ENCODE peak calls at places on chromosomes 1 and 21, in eight cellular contexts. One of them, this sample, is unnamed.

GRCh38 chr1:181089017-181089776 is 697 bp downstream of the IER5 start:
- DNase-seq in kidney: peak; percentile 84
- DNase-seq in body of pancreas: peak; percentile 41
- DNase-seq in SK-N-SH: peak; percentile 73
- DNase-seq in neural crest cell: peak; percentile 40
- DNase-seq in CD4-positive, alpha-beta T cell: peak; percentile 25
- DNase-seq in astrocyte of the spinal cord: peak; percentile 53
- DNase-seq in AG04449: no peak
- DNase-seq in this sample: no peak

GRCh38 chr1:37477198-37477931 is 3.0 kb downstream of the ZC3H12A start:
- DNase-seq in kidney: peak; percentile 93
- DNase-seq in body of pancreas: peak; percentile 80
- DNase-seq in SK-N-SH: peak; percentile 71
- DNase-seq in neural crest cell: no peak
- DNase-seq in CD4-positive, alpha-beta T cell: peak; percentile 62
- DNase-seq in astrocyte of the spinal cord: peak; percentile 50
- DNase-seq in AG04449: no peak
- DNase-seq in this sample: no peak

GRCh38 chr1:111825217-111825616 is 69.5 kb downstream of the DDX20 start:
- DNase-seq in kidney: no peak
- DNase-seq in body of pancreas: no peak
- DNase-seq in SK-N-SH: no peak
- DNase-seq in neural crest cell: no peak
- DNase-seq in CD4-positive, alpha-beta T cell: no peak
- DNase-seq in astrocyte of the spinal cord: no peak
- DNase-seq in AG04449: no peak
- DNase-seq in this sample: no peak

GRCh38 chr1:187336769-187337168 is 508.0 kb downstream of the PLA2G4A start:
- DNase-seq in kidney: no peak
- DNase-seq in body of pancreas: no peak
- DNase-seq in SK-N-SH: no peak
- DNase-seq in neural crest cell: no peak
- DNase-seq in CD4-positive, alpha-beta T cell: no peak
- DNase-seq in astrocyte of the spinal cord: no peak
- DNase-seq in AG04449: no peak
- DNase-seq in this sample: no peak

GRCh38 chr1:84971957-84972356 is 25.0 kb downstream of the MCOLN2 start:
- DNase-seq in kidney: no peak
- DNase-seq in body of pancreas: no peak
- DNase-seq in SK-N-SH: no peak
- DNase-seq in neural crest cell: no peak
- DNase-seq in CD4-positive, alpha-beta T cell: no peak
- DNase-seq in astrocyte of the spinal cord: no peak
- DNase-seq in AG04449: no peak
- DNase-seq in this sample: no peak

GRCh38 chr1:222852326-222852725 is 37.5 kb downstream of the DISP1 start:
- DNase-seq in kidney: no peak
- DNase-seq in body of pancreas: no peak
- DNase-seq in SK-N-SH: no peak
- DNase-seq in neural crest cell: no peak
- DNase-seq in CD4-positive, alpha-beta T cell: no peak
- DNase-seq in astrocyte of the spinal cord: no peak
- DNase-seq in AG04449: no peak
- DNase-seq in this sample: no peak

GRCh38 chr1:54837002-54837853 is 36.1 kb upstream of the TTC22 start:
- DNase-seq in kidney: no peak
- DNase-seq in body of pancreas: no peak
- DNase-seq in SK-N-SH: no peak
- DNase-seq in neural crest cell: no peak
- DNase-seq in CD4-positive, alpha-beta T cell: no peak
- DNase-seq in astrocyte of the spinal cord: no peak
- DNase-seq in AG04449: no peak
- DNase-seq in this sample: no peak

GRCh38 chr1:175191654-175192053 is 922 bp downstream of the KIAA0040 start:
- DNase-seq in kidney: no peak
- DNase-seq in body of pancreas: no peak
- DNase-seq in SK-N-SH: no peak
- DNase-seq in neural crest cell: no peak
- DNase-seq in CD4-positive, alpha-beta T cell: no peak
- DNase-seq in astrocyte of the spinal cord: no peak
- DNase-seq in AG04449: no peak
- DNase-seq in this sample: no peak

GRCh38 chr1:84869750-84870149 is 23.3 kb downstream of the LPAR3 start:
- DNase-seq in kidney: no peak
- DNase-seq in body of pancreas: no peak
- DNase-seq in SK-N-SH: no peak
- DNase-seq in neural crest cell: no peak
- DNase-seq in CD4-positive, alpha-beta T cell: no peak
- DNase-seq in astrocyte of the spinal cord: no peak
- DNase-seq in AG04449: no peak
- DNase-seq in this sample: no peak

GRCh38 chr1:191065771-191066170 is 588.1 kb upstream of the BRINP3 start:
- DNase-seq in kidney: no peak
- DNase-seq in body of pancreas: no peak
- DNase-seq in SK-N-SH: no peak
- DNase-seq in neural crest cell: no peak
- DNase-seq in CD4-positive, alpha-beta T cell: no peak
- DNase-seq in astrocyte of the spinal cord: no peak
- DNase-seq in AG04449: no peak
- DNase-seq in this sample: no peak

GRCh38 chr1:216190438-216190837 is 232.8 kb downstream of the USH2A start:
- DNase-seq in kidney: no peak
- DNase-seq in body of pancreas: no peak
- DNase-seq in SK-N-SH: peak; percentile 30
- DNase-seq in neural crest cell: no peak
- DNase-seq in CD4-positive, alpha-beta T cell: no peak
- DNase-seq in astrocyte of the spinal cord: no peak
- DNase-seq in AG04449: no peak
- DNase-seq in this sample: no peak

GRCh38 chr1:103106426-103107321 is 1.6 kb downstream of the COL11A1 start:
- DNase-seq in kidney: no peak
- DNase-seq in body of pancreas: peak; percentile 34
- DNase-seq in SK-N-SH: peak; percentile 62
- DNase-seq in neural crest cell: peak; percentile 33
- DNase-seq in CD4-positive, alpha-beta T cell: no peak
- DNase-seq in astrocyte of the spinal cord: peak; percentile 76
- DNase-seq in AG04449: no peak
- DNase-seq in this sample: no peak

GRCh38 chr1:160193091-160193819 is 2.9 kb downstream of the CASQ1 start:
- DNase-seq in kidney: peak; percentile 93
- DNase-seq in body of pancreas: peak; percentile 88
- DNase-seq in SK-N-SH: peak; percentile 80
- DNase-seq in neural crest cell: peak; percentile 98
- DNase-seq in CD4-positive, alpha-beta T cell: peak; percentile 80
- DNase-seq in astrocyte of the spinal cord: peak; percentile 83
- DNase-seq in AG04449: peak; percentile 33
- DNase-seq in this sample: peak; percentile 67

GRCh38 chr1:208254862-208255261 is 10.7 kb upstream of the PLXNA2 start:
- DNase-seq in kidney: no peak
- DNase-seq in body of pancreas: no peak
- DNase-seq in SK-N-SH: no peak
- DNase-seq in neural crest cell: no peak
- DNase-seq in CD4-positive, alpha-beta T cell: no peak
- DNase-seq in astrocyte of the spinal cord: peak; percentile 58
- DNase-seq in AG04449: peak; percentile 40
- DNase-seq in this sample: no peak

GRCh38 chr1:109822749-109823542 is 59.2 kb upstream of the EPS8L3 start:
- DNase-seq in kidney: no peak
- DNase-seq in body of pancreas: no peak
- DNase-seq in SK-N-SH: no peak
- DNase-seq in neural crest cell: no peak
- DNase-seq in CD4-positive, alpha-beta T cell: no peak
- DNase-seq in astrocyte of the spinal cord: no peak
- DNase-seq in AG04449: no peak
- DNase-seq in this sample: no peak

GRCh38 chr1:12087797-12088314 is 24.8 kb downstream of the TNFRSF8 start:
- DNase-seq in kidney: peak; percentile 14
- DNase-seq in body of pancreas: no peak
- DNase-seq in SK-N-SH: no peak
- DNase-seq in neural crest cell: no peak
- DNase-seq in CD4-positive, alpha-beta T cell: no peak
- DNase-seq in astrocyte of the spinal cord: no peak
- DNase-seq in AG04449: no peak
- DNase-seq in this sample: no peak

GRCh38 chr1:32872189-32872898 is 1.6 kb upstream of the FNDC5 start:
- DNase-seq in kidney: no peak
- DNase-seq in body of pancreas: peak; percentile 79
- DNase-seq in SK-N-SH: peak; percentile 89
- DNase-seq in neural crest cell: peak; percentile 96
- DNase-seq in CD4-positive, alpha-beta T cell: peak; percentile 60
- DNase-seq in astrocyte of the spinal cord: peak; percentile 75
- DNase-seq in AG04449: no peak
- DNase-seq in this sample: peak; percentile 70

GRCh38 chr21:41432567-41433460 is 6.8 kb downstream of the MX1 start:
- DNase-seq in kidney: no peak
- DNase-seq in body of pancreas: no peak
- DNase-seq in SK-N-SH: no peak
- DNase-seq in neural crest cell: no peak
- DNase-seq in CD4-positive, alpha-beta T cell: no peak
- DNase-seq in astrocyte of the spinal cord: no peak
- DNase-seq in AG04449: no peak
- DNase-seq in this sample: no peak

GRCh38 chr1:154141240-154141639 is 13.6 kb downstream of the NUP210L start:
- DNase-seq in kidney: no peak
- DNase-seq in body of pancreas: no peak
- DNase-seq in SK-N-SH: no peak
- DNase-seq in neural crest cell: no peak
- DNase-seq in CD4-positive, alpha-beta T cell: no peak
- DNase-seq in astrocyte of the spinal cord: no peak
- DNase-seq in AG04449: peak; percentile 14
- DNase-seq in this sample: no peak

GRCh38 chr1:113684153-113684541 is 75.1 kb downstream of the PHTF1 start:
- DNase-seq in kidney: peak; percentile 75
- DNase-seq in body of pancreas: peak; percentile 22
- DNase-seq in SK-N-SH: peak; percentile 51
- DNase-seq in neural crest cell: no peak
- DNase-seq in CD4-positive, alpha-beta T cell: no peak
- DNase-seq in astrocyte of the spinal cord: peak; percentile 35
- DNase-seq in AG04449: no peak
- DNase-seq in this sample: no peak

DNA sequence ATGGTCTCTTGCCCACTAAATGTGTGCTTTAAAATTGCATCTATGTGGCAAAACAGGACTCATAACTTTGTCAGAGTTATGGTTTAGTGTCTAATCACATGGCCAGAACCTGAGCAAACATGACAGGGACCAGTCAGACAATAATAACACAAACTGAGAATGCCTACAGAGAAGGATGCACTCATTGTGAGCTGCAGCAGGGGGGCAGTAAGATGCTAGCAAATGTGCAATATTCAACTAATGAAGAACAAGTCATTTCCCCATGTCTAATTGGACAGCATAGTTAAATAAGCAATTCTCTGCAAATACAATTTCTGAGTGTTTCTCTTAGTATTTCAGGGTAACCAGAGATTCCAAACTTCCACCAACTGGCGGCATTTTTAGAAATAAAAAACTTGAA is 30.8 kb downstream of the SPAG17 start:
- DNase-seq in kidney: no peak
- DNase-seq in body of pancreas: no peak
- DNase-seq in SK-N-SH: no peak
- DNase-seq in neural crest cell: no peak
- DNase-seq in CD4-positive, alpha-beta T cell: no peak
- DNase-seq in astrocyte of the spinal cord: no peak
- DNase-seq in AG04449: no peak
- DNase-seq in this sample: no peak
- TF ChIP-seq CTCF in kidney: peak; percentile 25
- TF ChIP-seq CTCF in body of pancreas: no peak
- TF ChIP-seq CTCF in SK-N-SH: peak; percentile 18
- TF ChIP-seq CTCF in neural crest cell: peak; percentile 60
- TF ChIP-seq CTCF in CD4-positive, alpha-beta T cell: no peak
- TF ChIP-seq CTCF in astrocyte of the spinal cord: peak; percentile 42
- TF ChIP-seq CTCF in AG04449: peak; percentile 34
- TF ChIP-seq CTCF in this sample: peak; percentile 20

GRCh38 chr1:23178931-23179330 is 10.3 kb upstream of the LUZP1 start:
- DNase-seq in kidney: no peak
- DNase-seq in body of pancreas: no peak
- DNase-seq in SK-N-SH: peak; percentile 38
- DNase-seq in neural crest cell: no peak
- DNase-seq in CD4-positive, alpha-beta T cell: no peak
- DNase-seq in astrocyte of the spinal cord: peak; percentile 36
- DNase-seq in AG04449: no peak
- DNase-seq in this sample: no peak
- TF ChIP-seq CTCF in kidney: no peak
- TF ChIP-seq CTCF in body of pancreas: no peak
- TF ChIP-seq CTCF in SK-N-SH: peak; percentile 48
- TF ChIP-seq CTCF in neural crest cell: peak; percentile 49
- TF ChIP-seq CTCF in CD4-positive, alpha-beta T cell: no peak
- TF ChIP-seq CTCF in astrocyte of the spinal cord: peak; percentile 35
- TF ChIP-seq CTCF in AG04449: peak; percentile 31
- TF ChIP-seq CTCF in this sample: no peak

GRCh38 chr1:164842891-164843290 is 283.9 kb downstream of the PBX1 start:
- DNase-seq in kidney: no peak
- DNase-seq in body of pancreas: no peak
- DNase-seq in SK-N-SH: no peak
- DNase-seq in neural crest cell: no peak
- DNase-seq in CD4-positive, alpha-beta T cell: no peak
- DNase-seq in astrocyte of the spinal cord: no peak
- DNase-seq in AG04449: no peak
- DNase-seq in this sample: no peak
- TF ChIP-seq CTCF in kidney: no peak
- TF ChIP-seq CTCF in body of pancreas: no peak
- TF ChIP-seq CTCF in SK-N-SH: no peak
- TF ChIP-seq CTCF in neural crest cell: no peak
- TF ChIP-seq CTCF in CD4-positive, alpha-beta T cell: no peak
- TF ChIP-seq CTCF in astrocyte of the spinal cord: no peak
- TF ChIP-seq CTCF in AG04449: no peak
- TF ChIP-seq CTCF in this sample: no peak

GRCh38 chr1:25817840-25818501 is 1.8 kb upstream of the MTFR1L start:
- DNase-seq in kidney: peak; percentile 67
- DNase-seq in body of pancreas: no peak
- DNase-seq in SK-N-SH: peak; percentile 58
- DNase-seq in neural crest cell: no peak
- DNase-seq in CD4-positive, alpha-beta T cell: no peak
- DNase-seq in astrocyte of the spinal cord: no peak
- DNase-seq in AG04449: no peak
- DNase-seq in this sample: no peak
- TF ChIP-seq CTCF in kidney: no peak
- TF ChIP-seq CTCF in body of pancreas: no peak
- TF ChIP-seq CTCF in SK-N-SH: peak; percentile 21
- TF ChIP-seq CTCF in neural crest cell: peak; percentile 40
- TF ChIP-seq CTCF in CD4-positive, alpha-beta T cell: no peak
- TF ChIP-seq CTCF in astrocyte of the spinal cord: no peak
- TF ChIP-seq CTCF in AG04449: no peak
- TF ChIP-seq CTCF in this sample: no peak